ENCODE peak calls at places on chromosomes 2 and 18, in four cellular contexts. X is sigmoid colon, W is heart right ventricle, C is upper lobe of right lung. J is an unnamed sample. For H3K27me3, the result is how much of the 10 kb centered on the place peaks cover.

GRCh38 chr2:26640331-26640745 is 828 bp downstream of the CIB4 start:
- DNase-seq in X (no peak), C (no peak), W (no peak), J (no peak)

GRCh38 chr2:241010531-241011295 is 12.3 kb downstream of the SNED1 start:
- DNase-seq in X (peak), C (peak), W (no peak), J (no peak)

GRCh38 chr2:219289537-219290361 is 10.6 kb downstream of the DNAJB2 start:
- DNase-seq in W (peak), C (peak), X (peak), J (no peak)

GRCh38 chr2:229489016-229489415 is 217.9 kb upstream of the PID1 start:
- DNase-seq in X (no peak), W (no peak), C (no peak), J (no peak)

GRCh38 chr18:5237083-5237722 is 40.1 kb upstream of the AKAIN1 start:
- DNase-seq in C (no peak), W (no peak), X (peak), J (no peak)

GRCh38 chr18:77617681-77618080 is 368.0 kb downstream of the GALR1 start:
- DNase-seq in X (no peak), W (no peak), C (no peak), J (no peak)

GRCh38 chr2:220962556-220962955 is 609.5 kb downstream of the EPHA4 start:
- DNase-seq in W (no peak), C (no peak), X (no peak), J (no peak)

GRCh38 chr2:132581917-132582316 is 88.1 kb downstream of the LYPD1 start:
- DNase-seq in X (no peak), C (no peak), W (no peak), J (no peak)

GRCh38 chr2:13682878-13683277 is 949.6 kb upstream of the LRATD1 start:
- DNase-seq in X (no peak), C (no peak), W (peak), J (no peak)

GRCh38 chr18:56541790-56542189 is 96.6 kb downstream of the TXNL1 start:
- DNase-seq in X (no peak), W (no peak), C (no peak), J (no peak)

GRCh38 chr2:66869076-66869475 is 434.2 kb downstream of the MEIS1 start:
- DNase-seq in W (no peak), C (no peak), X (no peak), J (no peak)

GRCh38 chr2:162926907-162927306 is 88.3 kb upstream of the KCNH7 start:
- DNase-seq in C (no peak), W (no peak), X (no peak), J (no peak)

GRCh38 chr2:97950329-97951154 is 45.2 kb downstream of the TMEM131 start:
- DNase-seq in C (no peak), X (no peak), W (no peak), J (no peak)

GRCh38 chr2:196103626-196104025 is 35.0 kb upstream of the DNAH7 start:
- DNase-seq in C (no peak), W (no peak), X (no peak), J (no peak)

GRCh38 chr2:214410128-214410775 is 602 bp upstream of the VWC2L start:
- DNase-seq in C (no peak), W (no peak), X (no peak), J (no peak)

GRCh38 chr18:56315363-56315762 is 323.0 kb downstream of the TXNL1 start:
- DNase-seq in W (no peak), X (no peak), C (no peak), J (no peak)

GRCh38 chr2:215749092-215749957 is 264.0 kb downstream of the MREG start:
- DNase-seq in X (peak), C (peak), W (peak), J (no peak)

GRCh38 chr2:33670392-33670937 is 71.4 kb upstream of the FAM98A start:
- DNase-seq in W (no peak), C (no peak), X (no peak), J (no peak)

GRCh38 chr2:167929461-167929860 is 317.9 kb downstream of the STK39 start:
- DNase-seq in X (no peak), C (no peak), W (no peak), J (no peak)

GRCh38 chr2:128414946-128415767 is 96.5 kb upstream of the HS6ST1 start:
- DNase-seq in W (no peak), C (peak), X (no peak), J (no peak)

GRCh38 chr2:179139506-179139905 is 89.6 kb upstream of the CCDC141 start:
- DNase-seq in X (no peak), C (no peak), W (no peak), J (no peak)

GRCh38 chr2:84653302-84653701 is 137.0 kb downstream of the DNAH6 start:
- DNase-seq in C (no peak), W (no peak), X (no peak), J (no peak)

GRCh38 chr18:53843113-53843512 is 381.4 kb downstream of the MBD2 start:
- DNase-seq in C (no peak), X (no peak), W (no peak), J (no peak)

GRCh38 chr2:53724511-53724910 is 43.1 kb upstream of the CHAC2 start:
- DNase-seq in X (no peak), W (no peak), C (no peak), J (no peak)

GRCh38 chr2:58708565-58708964 is 467.4 kb upstream of the FANCL start:
- DNase-seq in X (no peak), W (no peak), C (no peak), J (no peak)

GRCh38 chr2:58710795-58711279 is 469.7 kb upstream of the FANCL start:
- DNase-seq in W (peak), C (no peak), X (peak), J (no peak)

GRCh38 chr2:58709274-58709673 is 468.1 kb upstream of the FANCL start:
- DNase-seq in W (no peak), X (no peak), C (no peak), J (no peak)

GRCh38 chr2:58715344-58715743 is 474.2 kb upstream of the FANCL start:
- DNase-seq in W (no peak), X (no peak), C (no peak), J (no peak)

DNA sequence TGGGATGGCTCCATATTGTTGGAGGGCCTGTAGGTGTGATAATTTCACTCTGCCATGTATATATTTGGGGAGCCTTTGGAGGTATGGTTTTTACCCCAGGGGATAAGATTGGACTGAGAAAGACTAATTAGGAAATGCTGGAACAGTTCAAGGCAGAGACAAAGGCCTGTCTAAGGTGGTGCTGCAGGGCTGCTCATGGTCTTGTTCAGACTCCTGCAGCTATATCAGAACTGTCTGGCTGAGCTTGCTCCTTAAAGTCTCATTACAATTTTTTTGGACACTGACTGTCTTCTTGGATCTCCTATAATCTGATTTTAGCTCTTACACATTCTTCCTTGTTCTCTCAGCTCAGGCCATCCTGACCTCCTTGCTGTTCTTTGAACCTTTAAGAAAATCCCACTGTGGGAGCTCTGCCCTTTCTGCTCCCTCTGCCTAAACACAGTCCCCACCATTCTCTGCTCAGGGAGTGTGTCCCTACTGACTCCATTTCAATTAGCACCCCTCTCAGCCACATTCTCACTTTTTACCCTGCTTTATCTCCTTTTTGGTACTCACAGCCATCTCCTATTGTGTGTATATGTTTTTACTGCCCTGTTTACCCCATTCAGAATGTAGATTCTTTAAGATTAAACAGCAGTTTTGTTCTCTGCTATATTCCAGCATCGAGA is 468.7 kb upstream of the FANCL start:
- DNase-seq in C (no peak), W (no peak), X (no peak), J (no peak)
- H3K27me3 ChIP-seq in C (under half), W (under half), X (under half), J (under half)

GRCh38 chr2:113176696-113177355 is 3.1 kb downstream of the PSD4 start:
- DNase-seq in W (no peak), X (no peak), C (no peak), J (no peak)

GRCh38 chr2:113175101-113175628 is 1.4 kb downstream of the PSD4 start:
- DNase-seq in C (no peak), X (no peak), W (no peak), J (no peak)

GRCh38 chr2:113174369-113174735 is 581 bp downstream of the PSD4 start:
- DNase-seq in C (no peak), W (no peak), X (no peak), J (no peak)

GRCh38 chr2:113178069-113178468 is 4.3 kb downstream of the PSD4 start:
- DNase-seq in X (no peak), W (no peak), C (no peak), J (no peak)

DNA sequence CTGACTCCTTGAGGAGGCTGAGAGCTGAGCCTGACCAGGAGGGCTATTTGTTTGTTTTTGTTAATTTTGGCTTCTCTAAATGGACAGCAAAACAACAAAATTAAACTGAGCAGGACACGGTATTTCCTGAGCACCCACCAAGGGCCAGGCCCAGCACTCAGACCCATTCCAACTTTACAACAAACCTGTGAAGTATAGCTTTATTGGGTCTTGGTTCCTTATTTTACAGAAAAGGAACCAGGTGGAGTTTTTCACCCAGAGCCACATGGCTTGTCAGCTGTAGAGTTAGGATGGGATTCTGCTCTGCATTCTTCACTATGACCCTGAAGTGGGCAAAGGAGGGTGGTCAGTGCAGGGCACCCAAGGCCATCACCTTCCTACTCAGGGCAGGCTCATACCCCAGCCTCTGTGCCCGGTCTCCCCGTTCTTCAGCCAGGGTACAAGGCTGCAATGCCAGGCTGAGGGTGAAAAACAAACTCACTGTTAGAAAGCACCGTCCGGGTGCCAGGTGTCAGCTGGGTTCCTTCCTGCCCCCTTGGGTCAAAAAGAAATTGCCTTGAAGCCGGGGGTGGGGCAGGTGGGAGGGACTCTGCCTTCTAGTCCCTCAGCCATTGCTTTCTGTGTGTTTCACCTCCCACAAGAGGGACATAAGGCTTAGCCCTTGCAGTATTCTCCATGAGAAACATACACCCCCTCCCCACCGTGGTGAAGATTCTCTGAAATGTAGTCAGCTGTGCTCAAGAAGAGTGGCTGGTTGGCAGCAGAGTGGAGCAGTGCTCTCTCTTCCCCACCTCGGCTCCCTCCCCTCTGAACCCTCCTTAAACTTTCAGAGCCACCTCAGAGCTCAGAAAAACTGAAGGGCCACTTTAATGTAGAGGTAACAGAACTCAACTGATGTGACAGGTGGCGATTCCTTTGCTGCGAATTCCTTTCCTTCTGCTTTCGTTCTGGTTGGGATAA is 2.2 kb downstream of the PSD4 start:
- DNase-seq in X (no peak), W (no peak), C (no peak), J (no peak)
- H3K4me3 ChIP-seq in X (no peak), W (no peak), C (peak), J (no peak)

GRCh38 chr18:34977787-34978532 is 63.3 kb upstream of the MAPRE2 start:
- DNase-seq in X (peak), C (peak), W (peak), J (no peak)
- H3K27ac ChIP-seq in X (peak), C (no peak), W (peak), J (no peak)

GRCh38 chr18:37251679-37252078 is 313.9 kb downstream of the CELF4 start:
- DNase-seq in X (no peak), W (no peak), C (peak), J (no peak)
- H3K27me3 ChIP-seq in X (under half), W (half or more), C (under half), J (under half)